ENCODE peak calls at places on chromosome 9, in four cellular contexts. One of them, this sample, is unnamed.
A peak's percentile ranks its signal among the peaks of the same experiment; 100 is the strongest.

GRCh38 chr9:83965350-83966208 is 14.4 kb downstream of the HNRNPK start:
- DNase-seq in CD8-positive, alpha-beta T cell: no peak
- DNase-seq in activated CD8-positive, alpha-beta T cell treated with anti-CD3 and anti-CD28 coated beads for 36 hours: no peak
- DNase-seq in heart left ventricle: no peak
- DNase-seq in this sample: no peak

GRCh38 chr9:86713456-86713855 is 233.8 kb downstream of the GAS1 start:
- DNase-seq in CD8-positive, alpha-beta T cell: no peak
- DNase-seq in activated CD8-positive, alpha-beta T cell treated with anti-CD3 and anti-CD28 coated beads for 36 hours: no peak
- DNase-seq in heart left ventricle: no peak
- DNase-seq in this sample: peak; percentile 62

GRCh38 chr9:108052431-108053080 is 563.0 kb upstream of the KLF4 start:
- DNase-seq in CD8-positive, alpha-beta T cell: no peak
- DNase-seq in activated CD8-positive, alpha-beta T cell treated with anti-CD3 and anti-CD28 coated beads for 36 hours: no peak
- DNase-seq in heart left ventricle: no peak
- DNase-seq in this sample: no peak

GRCh38 chr9:19975499-19975898 is 186.7 kb upstream of the SLC24A2 start:
- DNase-seq in CD8-positive, alpha-beta T cell: no peak
- DNase-seq in activated CD8-positive, alpha-beta T cell treated with anti-CD3 and anti-CD28 coated beads for 36 hours: no peak
- DNase-seq in heart left ventricle: no peak
- DNase-seq in this sample: no peak

GRCh38 chr9:134066923-134067851 is 639 bp downstream of the BRD3 start:
- DNase-seq in CD8-positive, alpha-beta T cell: peak; percentile 60
- DNase-seq in activated CD8-positive, alpha-beta T cell treated with anti-CD3 and anti-CD28 coated beads for 36 hours: peak; percentile 59
- DNase-seq in heart left ventricle: peak; percentile 45
- DNase-seq in this sample: no peak

GRCh38 chr9:3863114-3863528 is 337.3 kb upstream of the RFX3 start:
- DNase-seq in CD8-positive, alpha-beta T cell: no peak
- DNase-seq in activated CD8-positive, alpha-beta T cell treated with anti-CD3 and anti-CD28 coated beads for 36 hours: no peak
- DNase-seq in heart left ventricle: no peak
- DNase-seq in this sample: no peak

GRCh38 chr9:103941104-103941503 is 153.0 kb upstream of the SMC2 start:
- DNase-seq in CD8-positive, alpha-beta T cell: no peak
- DNase-seq in activated CD8-positive, alpha-beta T cell treated with anti-CD3 and anti-CD28 coated beads for 36 hours: no peak
- DNase-seq in heart left ventricle: no peak
- DNase-seq in this sample: no peak

GRCh38 chr9:95229230-95229933 is 88.1 kb downstream of the FANCC start:
- DNase-seq in CD8-positive, alpha-beta T cell: no peak
- DNase-seq in activated CD8-positive, alpha-beta T cell treated with anti-CD3 and anti-CD28 coated beads for 36 hours: no peak
- DNase-seq in heart left ventricle: no peak
- DNase-seq in this sample: no peak

GRCh38 chr9:134891713-134892112 is 11.1 kb downstream of the FCN2 start:
- DNase-seq in CD8-positive, alpha-beta T cell: no peak
- DNase-seq in activated CD8-positive, alpha-beta T cell treated with anti-CD3 and anti-CD28 coated beads for 36 hours: no peak
- DNase-seq in heart left ventricle: no peak
- DNase-seq in this sample: no peak

GRCh38 chr9:92749934-92750315 is 14.7 kb downstream of the BICD2 start:
- DNase-seq in CD8-positive, alpha-beta T cell: no peak
- DNase-seq in activated CD8-positive, alpha-beta T cell treated with anti-CD3 and anti-CD28 coated beads for 36 hours: no peak
- DNase-seq in heart left ventricle: no peak
- DNase-seq in this sample: no peak

GRCh38 chr9:78032599-78033457 is 1.2 kb upstream of the GNAQ start:
- DNase-seq in CD8-positive, alpha-beta T cell: no peak
- DNase-seq in activated CD8-positive, alpha-beta T cell treated with anti-CD3 and anti-CD28 coated beads for 36 hours: no peak
- DNase-seq in heart left ventricle: no peak
- DNase-seq in this sample: no peak

GRCh38 chr9:123266655-123267421 is 1.5 kb downstream of the STRBP start:
- DNase-seq in CD8-positive, alpha-beta T cell: no peak
- DNase-seq in activated CD8-positive, alpha-beta T cell treated with anti-CD3 and anti-CD28 coated beads for 36 hours: no peak
- DNase-seq in heart left ventricle: no peak
- DNase-seq in this sample: no peak

GRCh38 chr9:106869028-106869427 is 6.1 kb downstream of the ZNF462 start:
- DNase-seq in CD8-positive, alpha-beta T cell: no peak
- DNase-seq in activated CD8-positive, alpha-beta T cell treated with anti-CD3 and anti-CD28 coated beads for 36 hours: no peak
- DNase-seq in heart left ventricle: no peak
- DNase-seq in this sample: no peak

GRCh38 chr9:38440511-38440910 is 16.3 kb upstream of the IGFBPL1 start:
- DNase-seq in CD8-positive, alpha-beta T cell: no peak
- DNase-seq in activated CD8-positive, alpha-beta T cell treated with anti-CD3 and anti-CD28 coated beads for 36 hours: no peak
- DNase-seq in heart left ventricle: no peak
- DNase-seq in this sample: no peak
- TF ChIP-seq CTCF in CD8-positive, alpha-beta T cell: no peak
- TF ChIP-seq CTCF in activated CD8-positive, alpha-beta T cell treated with anti-CD3 and anti-CD28 coated beads for 36 hours: no peak
- TF ChIP-seq CTCF in heart left ventricle: no peak
- TF ChIP-seq CTCF in this sample: no peak

GRCh38 chr9:132370592-132370991 is 15.8 kb upstream of the SETX start:
- DNase-seq in CD8-positive, alpha-beta T cell: no peak
- DNase-seq in activated CD8-positive, alpha-beta T cell treated with anti-CD3 and anti-CD28 coated beads for 36 hours: no peak
- DNase-seq in heart left ventricle: no peak
- DNase-seq in this sample: no peak
- TF ChIP-seq CTCF in CD8-positive, alpha-beta T cell: no peak
- TF ChIP-seq CTCF in activated CD8-positive, alpha-beta T cell treated with anti-CD3 and anti-CD28 coated beads for 36 hours: no peak
- TF ChIP-seq CTCF in heart left ventricle: no peak
- TF ChIP-seq CTCF in this sample: no peak

GRCh38 chr9:121861501-121862180 is 210.2 kb downstream of the DAB2IP start:
- DNase-seq in CD8-positive, alpha-beta T cell: no peak
- DNase-seq in activated CD8-positive, alpha-beta T cell treated with anti-CD3 and anti-CD28 coated beads for 36 hours: peak; percentile 37
- DNase-seq in heart left ventricle: peak; percentile 38
- DNase-seq in this sample: no peak

GRCh38 chr9:121862371-121862970 is 211.0 kb downstream of the DAB2IP start:
- DNase-seq in CD8-positive, alpha-beta T cell: no peak
- DNase-seq in activated CD8-positive, alpha-beta T cell treated with anti-CD3 and anti-CD28 coated beads for 36 hours: no peak
- DNase-seq in heart left ventricle: no peak
- DNase-seq in this sample: no peak

GRCh38 chr9:121863931-121864330 is 212.5 kb downstream of the DAB2IP start:
- DNase-seq in CD8-positive, alpha-beta T cell: no peak
- DNase-seq in activated CD8-positive, alpha-beta T cell treated with anti-CD3 and anti-CD28 coated beads for 36 hours: no peak
- DNase-seq in heart left ventricle: no peak
- DNase-seq in this sample: no peak

GRCh38 chr9:121860744-121861143 is 209.3 kb downstream of the DAB2IP start:
- DNase-seq in CD8-positive, alpha-beta T cell: no peak
- DNase-seq in activated CD8-positive, alpha-beta T cell treated with anti-CD3 and anti-CD28 coated beads for 36 hours: no peak
- DNase-seq in heart left ventricle: no peak
- DNase-seq in this sample: no peak

DNA sequence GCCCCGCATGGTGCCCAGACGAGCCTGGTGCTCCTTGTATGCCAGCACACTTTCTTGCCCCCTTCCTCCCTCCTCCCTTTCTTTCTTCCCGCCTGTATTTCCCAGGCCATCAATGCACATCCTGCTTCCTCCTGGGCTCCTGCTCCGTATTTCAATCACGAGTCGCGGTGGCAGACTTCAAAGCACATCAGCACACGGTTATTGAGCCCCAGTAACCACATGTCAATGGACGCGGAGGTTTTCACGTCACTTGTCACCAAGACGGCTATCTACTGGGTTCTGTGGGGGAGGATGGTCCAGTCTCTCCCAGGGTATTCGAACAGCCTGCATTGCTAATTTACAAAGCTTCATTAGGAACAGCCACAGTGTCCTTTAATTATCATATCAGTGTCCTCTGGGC is 211.5 kb downstream of the DAB2IP start:
- DNase-seq in CD8-positive, alpha-beta T cell: no peak
- DNase-seq in activated CD8-positive, alpha-beta T cell treated with anti-CD3 and anti-CD28 coated beads for 36 hours: no peak
- DNase-seq in heart left ventricle: no peak
- DNase-seq in this sample: no peak
- TF ChIP-seq CTCF in CD8-positive, alpha-beta T cell: no peak
- TF ChIP-seq CTCF in activated CD8-positive, alpha-beta T cell treated with anti-CD3 and anti-CD28 coated beads for 36 hours: no peak
- TF ChIP-seq CTCF in heart left ventricle: no peak
- TF ChIP-seq CTCF in this sample: no peak

GRCh38 chr9:129637673-129638439 is 4.1 kb downstream of the ASB6 start:
- DNase-seq in CD8-positive, alpha-beta T cell: no peak
- DNase-seq in activated CD8-positive, alpha-beta T cell treated with anti-CD3 and anti-CD28 coated beads for 36 hours: no peak
- DNase-seq in heart left ventricle: no peak
- DNase-seq in this sample: no peak

GRCh38 chr9:129635099-129635803 is 6.7 kb downstream of the ASB6 start:
- DNase-seq in CD8-positive, alpha-beta T cell: no peak
- DNase-seq in activated CD8-positive, alpha-beta T cell treated with anti-CD3 and anti-CD28 coated beads for 36 hours: no peak
- DNase-seq in heart left ventricle: no peak
- DNase-seq in this sample: no peak

GRCh38 chr9:129639756-129640085 is 2.2 kb downstream of the ASB6 start:
- DNase-seq in CD8-positive, alpha-beta T cell: no peak
- DNase-seq in activated CD8-positive, alpha-beta T cell treated with anti-CD3 and anti-CD28 coated beads for 36 hours: no peak
- DNase-seq in heart left ventricle: no peak
- DNase-seq in this sample: no peak

GRCh38 chr9:129639034-129639630 is 2.8 kb downstream of the ASB6 start:
- DNase-seq in CD8-positive, alpha-beta T cell: no peak
- DNase-seq in activated CD8-positive, alpha-beta T cell treated with anti-CD3 and anti-CD28 coated beads for 36 hours: no peak
- DNase-seq in heart left ventricle: no peak
- DNase-seq in this sample: no peak

GRCh38 chr9:129637102-129637501 is 4.8 kb downstream of the ASB6 start:
- DNase-seq in CD8-positive, alpha-beta T cell: no peak
- DNase-seq in activated CD8-positive, alpha-beta T cell treated with anti-CD3 and anti-CD28 coated beads for 36 hours: no peak
- DNase-seq in heart left ventricle: no peak
- DNase-seq in this sample: no peak
- TF ChIP-seq CTCF in CD8-positive, alpha-beta T cell: no peak
- TF ChIP-seq CTCF in activated CD8-positive, alpha-beta T cell treated with anti-CD3 and anti-CD28 coated beads for 36 hours: no peak
- TF ChIP-seq CTCF in heart left ventricle: no peak
- TF ChIP-seq CTCF in this sample: no peak

GRCh38 chr9:70802758-70803436 is 318.5 kb downstream of the TRPM3 start:
- DNase-seq in CD8-positive, alpha-beta T cell: no peak
- DNase-seq in activated CD8-positive, alpha-beta T cell treated with anti-CD3 and anti-CD28 coated beads for 36 hours: no peak
- DNase-seq in heart left ventricle: no peak
- DNase-seq in this sample: no peak
- TF ChIP-seq CTCF in CD8-positive, alpha-beta T cell: no peak
- TF ChIP-seq CTCF in activated CD8-positive, alpha-beta T cell treated with anti-CD3 and anti-CD28 coated beads for 36 hours: no peak
- TF ChIP-seq CTCF in heart left ventricle: no peak
- TF ChIP-seq CTCF in this sample: peak; percentile 19

This sample was measured in retinal pigment epithelial cell.